ENCODE peak calls at places on chromosomes 5 and 9, in five cellular contexts. One of them, this sample, is unnamed.
A peak's percentile ranks its signal among the peaks of the same experiment; 100 is the strongest.

GRCh38 chr5:84480873-84481637 is 96.4 kb upstream of the EDIL3 start:
- DNase-seq in fibroblast of lung: no peak
- DNase-seq in cardiac muscle cell: no peak
- DNase-seq in naive thymus-derived CD4-positive, alpha-beta T cell: no peak
- DNase-seq in psoas muscle: no peak
- DNase-seq in this sample: no peak

GRCh38 chr9:86705474-86705873 is 241.8 kb downstream of the GAS1 start:
- DNase-seq in cardiac muscle cell: no peak
- DNase-seq in fibroblast of lung: no peak
- DNase-seq in psoas muscle: no peak
- DNase-seq in naive thymus-derived CD4-positive, alpha-beta T cell: no peak
- DNase-seq in this sample: peak; percentile 67

GRCh38 chr5:5277118-5277517 is 137.0 kb downstream of the ADAMTS16 start:
- DNase-seq in fibroblast of lung: no peak
- DNase-seq in naive thymus-derived CD4-positive, alpha-beta T cell: no peak
- DNase-seq in psoas muscle: no peak
- DNase-seq in cardiac muscle cell: no peak
- DNase-seq in this sample: no peak

GRCh38 chr5:39794511-39794910 is 369.7 kb upstream of the DAB2 start:
- DNase-seq in cardiac muscle cell: no peak
- DNase-seq in psoas muscle: no peak
- DNase-seq in fibroblast of lung: peak; percentile 28
- DNase-seq in naive thymus-derived CD4-positive, alpha-beta T cell: no peak
- DNase-seq in this sample: peak; percentile 26

GRCh38 chr9:131840220-131840619 is 100.3 kb upstream of the RAPGEF1 start:
- DNase-seq in naive thymus-derived CD4-positive, alpha-beta T cell: no peak
- DNase-seq in cardiac muscle cell: no peak
- DNase-seq in fibroblast of lung: no peak
- DNase-seq in psoas muscle: no peak
- DNase-seq in this sample: no peak

GRCh38 chr9:128026255-128027165 is 40.6 kb downstream of the NAIF1 start:
- DNase-seq in psoas muscle: no peak
- DNase-seq in cardiac muscle cell: no peak
- DNase-seq in fibroblast of lung: no peak
- DNase-seq in naive thymus-derived CD4-positive, alpha-beta T cell: peak; percentile 65
- DNase-seq in this sample: no peak

GRCh38 chr5:54547711-54548250 is 30.2 kb downstream of the SNX18 start:
- DNase-seq in psoas muscle: peak; percentile 60
- DNase-seq in fibroblast of lung: peak; percentile 93
- DNase-seq in cardiac muscle cell: no peak
- DNase-seq in naive thymus-derived CD4-positive, alpha-beta T cell: no peak
- DNase-seq in this sample: peak; percentile 64

GRCh38 chr5:14948341-14948830 is 76.8 kb upstream of the ANKH start:
- DNase-seq in psoas muscle: no peak
- DNase-seq in fibroblast of lung: no peak
- DNase-seq in naive thymus-derived CD4-positive, alpha-beta T cell: no peak
- DNase-seq in cardiac muscle cell: no peak
- DNase-seq in this sample: no peak

GRCh38 chr9:97397220-97397619 is 14.7 kb upstream of the TDRD7 start:
- DNase-seq in cardiac muscle cell: no peak
- DNase-seq in naive thymus-derived CD4-positive, alpha-beta T cell: no peak
- DNase-seq in fibroblast of lung: no peak
- DNase-seq in psoas muscle: no peak
- DNase-seq in this sample: peak; percentile 76

GRCh38 chr5:120096413-120096812 is 367.7 kb upstream of the PRR16 start:
- DNase-seq in naive thymus-derived CD4-positive, alpha-beta T cell: no peak
- DNase-seq in cardiac muscle cell: no peak
- DNase-seq in fibroblast of lung: peak; percentile 68
- DNase-seq in psoas muscle: no peak
- DNase-seq in this sample: peak; percentile 59

GRCh38 chr5:127068771-127069330 is 4.5 kb downstream of the C5orf63 start:
- DNase-seq in psoas muscle: no peak
- DNase-seq in naive thymus-derived CD4-positive, alpha-beta T cell: no peak
- DNase-seq in cardiac muscle cell: no peak
- DNase-seq in fibroblast of lung: peak; percentile 65
- DNase-seq in this sample: peak; percentile 32

DNA sequence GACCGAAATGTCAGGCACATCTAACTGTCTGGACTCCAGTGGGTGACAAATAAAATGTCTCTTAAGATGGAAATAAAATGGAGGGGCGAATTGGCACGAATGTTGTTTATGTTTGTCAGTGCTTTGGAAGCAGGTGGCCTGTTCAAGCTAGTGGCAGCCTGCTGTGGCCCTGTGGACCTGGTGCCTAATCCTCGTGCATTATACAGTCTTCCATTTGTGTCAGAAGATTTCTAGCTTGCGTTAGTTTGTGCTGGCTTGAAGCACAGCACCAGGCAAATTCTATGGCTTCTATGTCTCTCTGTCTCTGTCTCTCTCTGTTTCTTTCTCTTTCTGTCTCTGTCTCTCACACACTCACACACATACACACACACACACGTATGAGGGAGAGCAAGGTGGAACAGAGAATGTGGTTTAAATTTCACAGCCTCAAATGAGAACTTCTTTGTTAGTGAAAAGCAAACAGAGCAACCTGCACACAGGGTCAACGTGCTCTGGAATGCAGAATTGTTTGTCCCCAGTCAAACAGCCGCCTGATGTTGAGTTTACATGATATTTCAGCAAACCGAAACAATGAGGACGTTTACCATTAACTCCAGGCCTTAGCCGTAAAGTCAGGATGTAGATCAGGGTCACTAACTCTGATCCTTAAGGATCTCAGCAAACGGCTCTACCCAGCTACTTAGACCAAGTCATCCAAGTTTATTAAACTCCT is 39.0 kb upstream of the CD180 start:
- DNase-seq in psoas muscle: no peak
- DNase-seq in fibroblast of lung: no peak
- DNase-seq in cardiac muscle cell: no peak
- DNase-seq in naive thymus-derived CD4-positive, alpha-beta T cell: no peak
- DNase-seq in this sample: no peak
- H3K27ac ChIP-seq in psoas muscle: peak overlapping the region; percentile 37
- H3K27ac ChIP-seq in fibroblast of lung: no peak overlapping the region
- H3K27ac ChIP-seq in cardiac muscle cell: no peak overlapping the region
- H3K27ac ChIP-seq in naive thymus-derived CD4-positive, alpha-beta T cell: no peak overlapping the region
- H3K27ac ChIP-seq in this sample: no peak overlapping the region

GRCh38 chr9:8429768-8430167 is 630.2 kb upstream of the DMAC1 start:
- DNase-seq in naive thymus-derived CD4-positive, alpha-beta T cell: no peak
- DNase-seq in cardiac muscle cell: no peak
- DNase-seq in fibroblast of lung: no peak
- DNase-seq in psoas muscle: no peak
- DNase-seq in this sample: no peak
- H3K9me3 ChIP-seq in naive thymus-derived CD4-positive, alpha-beta T cell: no peaks in the 10 kb centered on the region
- H3K9me3 ChIP-seq in cardiac muscle cell: no peaks in the 10 kb centered on the region
- H3K9me3 ChIP-seq in fibroblast of lung: no peaks in the 10 kb centered on the region
- H3K9me3 ChIP-seq in psoas muscle: no peaks in the 10 kb centered on the region
- H3K9me3 ChIP-seq in this sample: no peaks in the 10 kb centered on the region

GRCh38 chr9:75083188-75083976 is 4.6 kb downstream of the NMRK1 start:
- DNase-seq in cardiac muscle cell: peak; percentile 61
- DNase-seq in fibroblast of lung: no peak
- DNase-seq in naive thymus-derived CD4-positive, alpha-beta T cell: no peak
- DNase-seq in psoas muscle: no peak
- DNase-seq in this sample: no peak
- H3K27ac ChIP-seq in cardiac muscle cell: peak overlapping the region; percentile 6
- H3K27ac ChIP-seq in fibroblast of lung: no peak overlapping the region
- H3K27ac ChIP-seq in naive thymus-derived CD4-positive, alpha-beta T cell: peak overlapping the region; percentile 3
- H3K27ac ChIP-seq in psoas muscle: peak overlapping the region; percentile 80
- H3K27ac ChIP-seq in this sample: no peak overlapping the region

DNA sequence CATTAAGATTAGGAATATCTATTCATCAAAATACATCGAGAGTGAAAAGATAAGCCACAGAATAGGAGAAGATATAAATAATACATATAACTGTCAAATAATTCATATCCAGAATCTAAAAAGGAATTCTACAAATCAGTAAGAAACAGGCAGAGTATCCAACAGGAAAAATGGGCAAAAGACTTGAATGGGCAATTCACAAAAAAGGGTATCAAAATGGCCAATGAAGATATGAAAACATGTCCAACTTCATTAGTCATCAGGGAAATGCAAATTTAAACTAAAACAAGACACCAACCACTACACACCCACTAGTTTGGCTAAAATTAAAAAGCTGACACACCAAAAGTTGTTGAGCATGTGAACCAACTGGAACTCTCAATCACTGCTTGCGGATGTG is 206.9 kb upstream of the TBC1D2 start:
- DNase-seq in fibroblast of lung: no peak
- DNase-seq in cardiac muscle cell: no peak
- DNase-seq in naive thymus-derived CD4-positive, alpha-beta T cell: no peak
- DNase-seq in psoas muscle: no peak
- DNase-seq in this sample: no peak
- H3K9me3 ChIP-seq in fibroblast of lung: no peaks in the 10 kb centered on the region
- H3K9me3 ChIP-seq in cardiac muscle cell: no peaks in the 10 kb centered on the region
- H3K9me3 ChIP-seq in naive thymus-derived CD4-positive, alpha-beta T cell: no peaks in the 10 kb centered on the region
- H3K9me3 ChIP-seq in psoas muscle: peaks cover 18% of the 10 kb centered on the region
- H3K9me3 ChIP-seq in this sample: peaks cover 8% of the 10 kb centered on the region

GRCh38 chr5:109022056-109022455 is 274.4 kb downstream of the FER start:
- DNase-seq in naive thymus-derived CD4-positive, alpha-beta T cell: no peak
- DNase-seq in fibroblast of lung: no peak
- DNase-seq in psoas muscle: no peak
- DNase-seq in cardiac muscle cell: no peak
- DNase-seq in this sample: no peak

DNA sequence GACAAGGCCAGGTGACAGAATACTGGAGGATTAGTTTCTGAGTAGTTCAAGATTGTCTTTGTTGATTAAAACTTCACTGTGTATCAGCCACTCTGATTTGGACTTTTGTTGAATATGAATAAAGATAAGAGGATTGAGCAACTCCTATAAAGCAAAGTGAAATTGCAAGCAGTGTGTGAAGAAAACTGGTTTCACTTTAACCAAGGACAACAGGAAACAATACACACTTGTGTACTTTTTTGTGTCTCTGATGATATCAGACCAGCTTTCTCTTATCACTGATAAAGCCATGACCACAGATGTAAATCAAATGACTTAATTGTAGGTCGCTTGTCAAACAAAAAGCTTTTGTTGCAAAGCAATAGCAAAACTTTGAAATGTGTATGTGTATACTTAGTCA is 268.6 kb downstream of the FER start:
- DNase-seq in fibroblast of lung: peak; percentile 42
- DNase-seq in naive thymus-derived CD4-positive, alpha-beta T cell: no peak
- DNase-seq in psoas muscle: no peak
- DNase-seq in cardiac muscle cell: no peak
- DNase-seq in this sample: peak; percentile 13
- H3K27ac ChIP-seq in fibroblast of lung: no peak overlapping the region
- H3K27ac ChIP-seq in naive thymus-derived CD4-positive, alpha-beta T cell: no peak overlapping the region
- H3K27ac ChIP-seq in psoas muscle: no peak overlapping the region
- H3K27ac ChIP-seq in cardiac muscle cell: no peak overlapping the region
- H3K27ac ChIP-seq in this sample: no peak overlapping the region

DNA sequence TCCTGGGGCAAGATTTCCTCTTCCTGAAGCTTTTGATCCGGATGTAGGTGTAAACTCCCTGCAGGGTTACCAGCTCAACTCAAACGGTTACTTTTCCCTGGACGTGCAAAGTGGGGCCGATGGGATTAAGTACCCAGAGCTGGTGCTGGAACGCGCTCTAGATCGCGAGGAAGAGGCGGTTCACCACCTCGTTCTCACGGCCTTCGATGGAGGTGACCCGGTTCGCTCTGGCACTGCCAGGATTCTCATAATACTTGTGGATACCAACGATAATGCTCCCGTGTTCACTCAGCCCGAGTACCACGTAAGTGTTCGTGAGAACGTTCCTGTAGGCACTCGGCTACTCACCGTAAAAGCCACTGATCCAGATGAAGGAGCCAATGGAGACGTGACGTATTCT is 820 bp downstream of the PCDHGA4 start:
- DNase-seq in psoas muscle: no peak
- DNase-seq in cardiac muscle cell: no peak
- DNase-seq in fibroblast of lung: no peak
- DNase-seq in naive thymus-derived CD4-positive, alpha-beta T cell: no peak
- DNase-seq in this sample: no peak
- H3K9me3 ChIP-seq in psoas muscle: peaks cover 16% of the 10 kb centered on the region
- H3K9me3 ChIP-seq in cardiac muscle cell: peaks cover 2% of the 10 kb centered on the region
- H3K9me3 ChIP-seq in fibroblast of lung: no peaks in the 10 kb centered on the region
- H3K9me3 ChIP-seq in naive thymus-derived CD4-positive, alpha-beta T cell: no peaks in the 10 kb centered on the region
- H3K9me3 ChIP-seq in this sample: peaks cover 3% of the 10 kb centered on the region